ENCODE peak calls at places on chromosomes 12 and 14, in nine cellular contexts. One of them, this sample, is unnamed.

GRCh38 chr12:88036368-88036965 is 7.3 kb upstream of the C12orf50 start:
- DNase-seq in mammary epithelial cell: peak
- DNase-seq in CD8-positive, alpha-beta T cell: no peak
- DNase-seq in AG10803: peak
- DNase-seq in brain microvascular endothelial cell: peak
- DNase-seq in gastrocnemius medialis: no peak
- DNase-seq in GM23338: no peak
- DNase-seq in lower leg skin: no peak
- DNase-seq in SK-N-SH: no peak
- DNase-seq in this sample: no peak

GRCh38 chr12:45051490-45052105 is 699 bp upstream of the DBX2 start:
- DNase-seq in mammary epithelial cell: peak
- DNase-seq in CD8-positive, alpha-beta T cell: no peak
- DNase-seq in AG10803: peak
- DNase-seq in brain microvascular endothelial cell: no peak
- DNase-seq in gastrocnemius medialis: no peak
- DNase-seq in GM23338: peak
- DNase-seq in lower leg skin: no peak
- DNase-seq in SK-N-SH: peak
- DNase-seq in this sample: no peak

GRCh38 chr12:6072302-6072752 is 52.1 kb downstream of the VWF start:
- DNase-seq in mammary epithelial cell: peak
- DNase-seq in CD8-positive, alpha-beta T cell: no peak
- DNase-seq in AG10803: peak
- DNase-seq in brain microvascular endothelial cell: peak
- DNase-seq in gastrocnemius medialis: no peak
- DNase-seq in GM23338: no peak
- DNase-seq in lower leg skin: no peak
- DNase-seq in SK-N-SH: no peak
- DNase-seq in this sample: no peak

GRCh38 chr14:71011479-71011878 is 104.2 kb downstream of the PCNX1 start:
- DNase-seq in mammary epithelial cell: no peak
- DNase-seq in CD8-positive, alpha-beta T cell: no peak
- DNase-seq in AG10803: no peak
- DNase-seq in brain microvascular endothelial cell: no peak
- DNase-seq in gastrocnemius medialis: no peak
- DNase-seq in GM23338: no peak
- DNase-seq in lower leg skin: no peak
- DNase-seq in SK-N-SH: no peak
- DNase-seq in this sample: no peak

GRCh38 chr12:119835068-119835467 is 42.1 kb downstream of the CIT start:
- DNase-seq in mammary epithelial cell: no peak
- DNase-seq in CD8-positive, alpha-beta T cell: no peak
- DNase-seq in AG10803: peak
- DNase-seq in brain microvascular endothelial cell: no peak
- DNase-seq in gastrocnemius medialis: no peak
- DNase-seq in GM23338: peak
- DNase-seq in lower leg skin: no peak
- DNase-seq in SK-N-SH: no peak
- DNase-seq in this sample: no peak

GRCh38 chr12:33476058-33476457 is 36.4 kb upstream of the SYT10 start:
- DNase-seq in mammary epithelial cell: peak
- DNase-seq in CD8-positive, alpha-beta T cell: no peak
- DNase-seq in AG10803: no peak
- DNase-seq in brain microvascular endothelial cell: no peak
- DNase-seq in gastrocnemius medialis: no peak
- DNase-seq in GM23338: no peak
- DNase-seq in lower leg skin: no peak
- DNase-seq in SK-N-SH: no peak
- DNase-seq in this sample: no peak

GRCh38 chr12:80099259-80099658 is at the start of gene OTOGL:
- DNase-seq in mammary epithelial cell: no peak
- DNase-seq in CD8-positive, alpha-beta T cell: no peak
- DNase-seq in AG10803: peak
- DNase-seq in brain microvascular endothelial cell: no peak
- DNase-seq in gastrocnemius medialis: no peak
- DNase-seq in GM23338: no peak
- DNase-seq in lower leg skin: no peak
- DNase-seq in SK-N-SH: no peak
- DNase-seq in this sample: no peak

GRCh38 chr14:23034498-23035302 is at the start of gene PSMB5:
- DNase-seq in mammary epithelial cell: peak
- DNase-seq in CD8-positive, alpha-beta T cell: peak
- DNase-seq in AG10803: peak
- DNase-seq in brain microvascular endothelial cell: peak
- DNase-seq in gastrocnemius medialis: peak
- DNase-seq in GM23338: peak
- DNase-seq in lower leg skin: peak
- DNase-seq in SK-N-SH: peak
- DNase-seq in this sample: peak

GRCh38 chr12:111444706-111445310 is 39.1 kb downstream of the SH2B3 start:
- DNase-seq in mammary epithelial cell: no peak
- DNase-seq in CD8-positive, alpha-beta T cell: peak
- DNase-seq in AG10803: peak
- DNase-seq in brain microvascular endothelial cell: no peak
- DNase-seq in gastrocnemius medialis: peak
- DNase-seq in GM23338: peak
- DNase-seq in lower leg skin: peak
- DNase-seq in SK-N-SH: no peak
- DNase-seq in this sample: peak

GRCh38 chr12:39592295-39592694 is 27.3 kb downstream of the ABCD2 start:
- DNase-seq in mammary epithelial cell: no peak
- DNase-seq in CD8-positive, alpha-beta T cell: no peak
- DNase-seq in AG10803: no peak
- DNase-seq in brain microvascular endothelial cell: no peak
- DNase-seq in gastrocnemius medialis: no peak
- DNase-seq in GM23338: no peak
- DNase-seq in lower leg skin: no peak
- DNase-seq in SK-N-SH: no peak
- DNase-seq in this sample: no peak

GRCh38 chr14:105479438-105480164 is 5.0 kb downstream of the CRIP2 start:
- DNase-seq in mammary epithelial cell: no peak
- DNase-seq in CD8-positive, alpha-beta T cell: no peak
- DNase-seq in AG10803: no peak
- DNase-seq in brain microvascular endothelial cell: no peak
- DNase-seq in gastrocnemius medialis: no peak
- DNase-seq in GM23338: no peak
- DNase-seq in lower leg skin: no peak
- DNase-seq in SK-N-SH: no peak
- DNase-seq in this sample: no peak

GRCh38 chr12:75913502-75914110 is 118.0 kb downstream of the PHLDA1 start:
- DNase-seq in mammary epithelial cell: no peak
- DNase-seq in CD8-positive, alpha-beta T cell: no peak
- DNase-seq in AG10803: no peak
- DNase-seq in brain microvascular endothelial cell: no peak
- DNase-seq in gastrocnemius medialis: no peak
- DNase-seq in GM23338: no peak
- DNase-seq in lower leg skin: no peak
- DNase-seq in SK-N-SH: no peak
- DNase-seq in this sample: no peak

DNA sequence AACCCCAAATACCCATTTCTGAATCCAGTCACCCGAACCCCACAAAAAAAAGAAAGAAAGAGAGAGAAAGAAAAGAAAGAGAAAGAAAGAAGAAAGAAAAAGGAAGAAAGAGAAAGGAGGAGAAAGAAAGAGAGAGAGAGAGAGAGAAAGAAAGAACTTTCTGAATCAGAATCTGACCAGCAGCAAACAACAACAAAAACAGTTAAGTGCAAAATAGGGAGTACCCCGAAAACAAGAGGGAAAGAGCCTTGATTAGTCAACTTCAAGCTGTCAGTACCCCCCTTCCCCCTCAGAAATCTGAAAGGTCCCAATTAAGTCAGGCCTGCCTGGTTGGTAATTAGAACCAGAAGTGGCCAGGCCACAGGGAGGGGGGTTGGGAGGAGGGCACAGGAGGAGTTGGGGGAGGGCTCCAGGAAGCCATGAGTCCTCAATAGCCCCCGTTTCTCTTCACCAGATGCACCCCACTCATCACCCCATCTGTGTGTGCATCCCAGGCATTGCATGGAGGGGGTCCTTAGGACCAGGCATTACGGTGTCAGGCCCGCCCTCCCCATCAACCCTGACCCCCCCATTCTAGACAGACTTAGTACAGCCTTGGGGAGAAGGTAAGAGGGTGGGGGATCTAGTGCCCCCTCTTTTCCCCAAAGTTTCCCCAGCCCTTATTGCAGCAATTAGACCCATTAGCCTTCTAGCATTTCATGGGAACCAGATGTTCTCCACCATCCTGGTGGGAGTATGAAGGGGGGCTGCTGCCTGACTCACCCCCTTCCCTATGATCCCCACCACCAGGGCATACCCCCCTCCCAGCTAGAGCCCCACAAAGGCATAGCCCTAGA is 9.6 kb downstream of the RARG start:
- DNase-seq in mammary epithelial cell: no peak
- DNase-seq in CD8-positive, alpha-beta T cell: no peak
- DNase-seq in AG10803: peak
- DNase-seq in brain microvascular endothelial cell: no peak
- DNase-seq in gastrocnemius medialis: no peak
- DNase-seq in GM23338: peak
- DNase-seq in lower leg skin: no peak
- DNase-seq in SK-N-SH: peak
- DNase-seq in this sample: no peak
- H3K4me3 ChIP-seq in mammary epithelial cell: no peak
- H3K4me3 ChIP-seq in CD8-positive, alpha-beta T cell: no peak
- H3K4me3 ChIP-seq in AG10803: peak
- H3K4me3 ChIP-seq in brain microvascular endothelial cell: peak
- H3K4me3 ChIP-seq in gastrocnemius medialis: peak
- H3K4me3 ChIP-seq in GM23338: peak
- H3K4me3 ChIP-seq in lower leg skin: no peak
- H3K4me3 ChIP-seq in SK-N-SH: peak
- H3K4me3 ChIP-seq in this sample: peak

GRCh38 chr12:262113-262512 is 523 bp downstream of the SLC6A13 start:
- DNase-seq in mammary epithelial cell: no peak
- DNase-seq in CD8-positive, alpha-beta T cell: no peak
- DNase-seq in AG10803: no peak
- DNase-seq in brain microvascular endothelial cell: no peak
- DNase-seq in gastrocnemius medialis: no peak
- DNase-seq in GM23338: no peak
- DNase-seq in lower leg skin: no peak
- DNase-seq in SK-N-SH: no peak
- DNase-seq in this sample: no peak
- H3K4me3 ChIP-seq in mammary epithelial cell: no peak
- H3K4me3 ChIP-seq in CD8-positive, alpha-beta T cell: no peak
- H3K4me3 ChIP-seq in AG10803: no peak
- H3K4me3 ChIP-seq in brain microvascular endothelial cell: no peak
- H3K4me3 ChIP-seq in gastrocnemius medialis: no peak
- H3K4me3 ChIP-seq in GM23338: no peak
- H3K4me3 ChIP-seq in lower leg skin: no peak
- H3K4me3 ChIP-seq in SK-N-SH: no peak
- H3K4me3 ChIP-seq in this sample: no peak

DNA sequence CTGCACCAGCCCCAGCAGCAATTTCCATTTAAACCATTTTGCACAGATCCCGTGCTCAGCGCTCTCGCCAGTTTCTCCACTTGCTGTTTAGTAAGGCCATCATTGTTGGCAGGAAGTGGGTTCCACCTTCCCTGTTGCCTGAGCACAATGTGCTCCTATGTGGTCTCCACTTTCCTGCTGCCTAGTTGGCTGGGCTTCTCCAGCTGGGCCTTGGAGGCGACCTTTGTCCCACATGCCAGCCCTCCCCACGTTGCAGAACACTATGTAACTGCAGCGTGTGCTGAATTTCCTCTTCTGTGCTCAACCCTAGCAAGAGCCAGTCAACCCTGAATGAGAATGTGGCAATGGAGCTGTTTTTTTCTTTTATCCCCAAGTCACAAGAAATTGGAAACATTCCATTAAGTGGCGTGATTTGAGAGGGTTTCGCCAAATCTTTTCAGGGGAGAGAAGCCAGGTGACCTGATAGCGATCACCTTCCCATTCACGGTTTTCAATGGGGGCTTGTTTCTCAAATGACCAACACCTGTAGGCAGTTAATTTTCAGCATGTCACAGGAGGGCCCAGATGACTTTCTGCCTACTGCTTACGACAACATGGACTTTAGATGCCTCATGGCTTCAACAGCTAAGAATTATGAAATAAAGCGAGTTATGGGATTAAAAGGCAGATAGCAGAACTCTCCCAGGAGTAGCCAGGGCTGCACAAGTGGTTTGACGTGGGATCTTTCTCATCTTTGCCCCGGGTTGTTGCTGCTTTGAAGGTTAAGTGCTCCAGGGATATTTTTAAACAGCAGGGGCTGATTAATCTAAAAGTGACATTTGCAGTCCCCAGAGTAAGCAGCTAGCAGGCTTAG is at the start of gene ACACB:
- DNase-seq in mammary epithelial cell: no peak
- DNase-seq in CD8-positive, alpha-beta T cell: no peak
- DNase-seq in AG10803: no peak
- DNase-seq in brain microvascular endothelial cell: no peak
- DNase-seq in gastrocnemius medialis: peak
- DNase-seq in GM23338: peak
- DNase-seq in lower leg skin: peak
- DNase-seq in SK-N-SH: peak
- DNase-seq in this sample: no peak
- H3K4me3 ChIP-seq in mammary epithelial cell: no peak
- H3K4me3 ChIP-seq in CD8-positive, alpha-beta T cell: no peak
- H3K4me3 ChIP-seq in AG10803: no peak
- H3K4me3 ChIP-seq in brain microvascular endothelial cell: no peak
- H3K4me3 ChIP-seq in gastrocnemius medialis: peak
- H3K4me3 ChIP-seq in GM23338: no peak
- H3K4me3 ChIP-seq in lower leg skin: no peak
- H3K4me3 ChIP-seq in SK-N-SH: no peak
- H3K4me3 ChIP-seq in this sample: no peak

GRCh38 chr12:50772470-50772869 is 8.6 kb downstream of the ATF1 start:
- DNase-seq in mammary epithelial cell: no peak
- DNase-seq in CD8-positive, alpha-beta T cell: no peak
- DNase-seq in AG10803: no peak
- DNase-seq in brain microvascular endothelial cell: no peak
- DNase-seq in gastrocnemius medialis: no peak
- DNase-seq in GM23338: no peak
- DNase-seq in lower leg skin: no peak
- DNase-seq in SK-N-SH: no peak
- DNase-seq in this sample: no peak

GRCh38 chr12:50776749-50777728 is 13.1 kb downstream of the ATF1 start:
- DNase-seq in mammary epithelial cell: no peak
- DNase-seq in CD8-positive, alpha-beta T cell: no peak
- DNase-seq in AG10803: no peak
- DNase-seq in brain microvascular endothelial cell: no peak
- DNase-seq in gastrocnemius medialis: no peak
- DNase-seq in GM23338: no peak
- DNase-seq in lower leg skin: no peak
- DNase-seq in SK-N-SH: no peak
- DNase-seq in this sample: no peak

GRCh38 chr12:50771409-50771808 is 7.5 kb downstream of the ATF1 start:
- DNase-seq in mammary epithelial cell: no peak
- DNase-seq in CD8-positive, alpha-beta T cell: no peak
- DNase-seq in AG10803: no peak
- DNase-seq in brain microvascular endothelial cell: no peak
- DNase-seq in gastrocnemius medialis: no peak
- DNase-seq in GM23338: no peak
- DNase-seq in lower leg skin: no peak
- DNase-seq in SK-N-SH: no peak
- DNase-seq in this sample: no peak

DNA sequence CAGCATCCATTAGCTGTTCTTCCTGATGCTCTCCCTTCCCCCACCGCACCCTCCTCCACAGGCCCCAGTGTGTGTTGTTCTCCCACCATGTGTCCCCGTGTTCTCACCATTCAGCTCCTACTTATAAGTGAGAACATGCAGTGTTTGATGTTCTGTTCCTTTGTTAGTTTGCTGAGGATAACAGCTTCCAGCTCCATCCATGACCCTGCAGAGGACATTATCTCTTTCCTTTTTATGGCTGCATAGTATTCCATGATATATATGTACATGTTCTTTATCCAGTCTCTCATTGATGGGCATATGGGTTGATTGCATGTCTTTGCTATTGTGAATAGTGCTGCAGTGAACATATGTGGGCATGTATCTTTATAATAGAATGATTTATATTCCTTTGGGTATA is 9.0 kb downstream of the ATF1 start:
- DNase-seq in mammary epithelial cell: no peak
- DNase-seq in CD8-positive, alpha-beta T cell: no peak
- DNase-seq in AG10803: no peak
- DNase-seq in brain microvascular endothelial cell: no peak
- DNase-seq in gastrocnemius medialis: no peak
- DNase-seq in GM23338: no peak
- DNase-seq in lower leg skin: no peak
- DNase-seq in SK-N-SH: no peak
- DNase-seq in this sample: no peak
- H3K4me3 ChIP-seq in mammary epithelial cell: no peak
- H3K4me3 ChIP-seq in CD8-positive, alpha-beta T cell: no peak
- H3K4me3 ChIP-seq in AG10803: no peak
- H3K4me3 ChIP-seq in brain microvascular endothelial cell: no peak
- H3K4me3 ChIP-seq in gastrocnemius medialis: no peak
- H3K4me3 ChIP-seq in GM23338: no peak
- H3K4me3 ChIP-seq in lower leg skin: no peak
- H3K4me3 ChIP-seq in SK-N-SH: no peak
- H3K4me3 ChIP-seq in this sample: no peak

This sample was measured in GM12864.